ENCODE peak calls at places on chromosome 14, in seven cellular contexts. One of them, this sample, is unnamed.

GRCh38 chr14:23174266-23174665 is 9.2 kb downstream of the SLC7A8 start:
- DNase-seq in tibial artery: no peak
- DNase-seq in mesenchymal stem cell: peak
- DNase-seq in caudate nucleus: peak
- DNase-seq in AG04450: no peak
- DNase-seq in HCT116: no peak
- DNase-seq in H1: no peak
- DNase-seq in this sample: peak

GRCh38 chr14:35215110-35215872 is 76.9 kb upstream of the PSMA6 start:
- DNase-seq in tibial artery: no peak
- DNase-seq in mesenchymal stem cell: peak
- DNase-seq in caudate nucleus: no peak
- DNase-seq in AG04450: peak
- DNase-seq in HCT116: peak
- DNase-seq in H1: no peak
- DNase-seq in this sample: peak

GRCh38 chr14:27427796-27428195 is 830.0 kb upstream of the NOVA1 start:
- DNase-seq in tibial artery: no peak
- DNase-seq in mesenchymal stem cell: peak
- DNase-seq in caudate nucleus: no peak
- DNase-seq in AG04450: no peak
- DNase-seq in HCT116: no peak
- DNase-seq in H1: no peak
- DNase-seq in this sample: no peak

GRCh38 chr14:105075364-105076295 is 10.4 kb upstream of the GPR132 start:
- DNase-seq in tibial artery: no peak
- DNase-seq in mesenchymal stem cell: peak
- DNase-seq in caudate nucleus: no peak
- DNase-seq in AG04450: no peak
- DNase-seq in HCT116: no peak
- DNase-seq in H1: no peak
- DNase-seq in this sample: no peak

GRCh38 chr14:97155814-97156213 is 358.6 kb downstream of the VRK1 start:
- DNase-seq in tibial artery: no peak
- DNase-seq in mesenchymal stem cell: no peak
- DNase-seq in caudate nucleus: no peak
- DNase-seq in AG04450: no peak
- DNase-seq in HCT116: no peak
- DNase-seq in H1: no peak
- DNase-seq in this sample: no peak

GRCh38 chr14:31371651-31372050 is 48.7 kb downstream of the HEATR5A start:
- DNase-seq in tibial artery: no peak
- DNase-seq in mesenchymal stem cell: no peak
- DNase-seq in caudate nucleus: no peak
- DNase-seq in AG04450: no peak
- DNase-seq in HCT116: no peak
- DNase-seq in H1: no peak
- DNase-seq in this sample: no peak

GRCh38 chr14:35386673-35387125 is 17.9 kb downstream of the NFKBIA start:
- DNase-seq in tibial artery: no peak
- DNase-seq in mesenchymal stem cell: no peak
- DNase-seq in caudate nucleus: no peak
- DNase-seq in AG04450: no peak
- DNase-seq in HCT116: no peak
- DNase-seq in H1: no peak
- DNase-seq in this sample: no peak

GRCh38 chr14:66380143-66380542 is 106.0 kb upstream of the CCDC196 start:
- DNase-seq in tibial artery: no peak
- DNase-seq in mesenchymal stem cell: no peak
- DNase-seq in caudate nucleus: peak
- DNase-seq in AG04450: no peak
- DNase-seq in HCT116: no peak
- DNase-seq in H1: no peak
- DNase-seq in this sample: no peak

GRCh38 chr14:94361682-94362081 is 26.7 kb downstream of the SERPINA1 start:
- DNase-seq in tibial artery: no peak
- DNase-seq in mesenchymal stem cell: no peak
- DNase-seq in caudate nucleus: no peak
- DNase-seq in AG04450: no peak
- DNase-seq in HCT116: no peak
- DNase-seq in H1: no peak
- DNase-seq in this sample: no peak

GRCh38 chr14:53539489-53540126 is 386.5 kb upstream of the DDHD1 start:
- DNase-seq in tibial artery: peak
- DNase-seq in mesenchymal stem cell: peak
- DNase-seq in caudate nucleus: peak
- DNase-seq in AG04450: peak
- DNase-seq in HCT116: peak
- DNase-seq in H1: peak
- DNase-seq in this sample: peak

GRCh38 chr14:105335735-105336476 is 21.4 kb downstream of the PACS2 start:
- DNase-seq in tibial artery: no peak
- DNase-seq in mesenchymal stem cell: no peak
- DNase-seq in caudate nucleus: peak
- DNase-seq in AG04450: no peak
- DNase-seq in HCT116: no peak
- DNase-seq in H1: no peak
- DNase-seq in this sample: no peak

GRCh38 chr14:89673499-89674225 is 256.6 kb upstream of the FOXN3 start:
- DNase-seq in tibial artery: no peak
- DNase-seq in mesenchymal stem cell: peak
- DNase-seq in caudate nucleus: no peak
- DNase-seq in AG04450: no peak
- DNase-seq in HCT116: no peak
- DNase-seq in H1: no peak
- DNase-seq in this sample: peak

GRCh38 chr14:31258427-31259039 is 50.9 kb upstream of the HECTD1 start:
- DNase-seq in tibial artery: no peak
- DNase-seq in mesenchymal stem cell: no peak
- DNase-seq in caudate nucleus: no peak
- DNase-seq in AG04450: no peak
- DNase-seq in HCT116: no peak
- DNase-seq in H1: no peak
- DNase-seq in this sample: no peak

GRCh38 chr14:97655169-97655948 is 858.2 kb downstream of the VRK1 start:
- DNase-seq in tibial artery: no peak
- DNase-seq in mesenchymal stem cell: no peak
- DNase-seq in caudate nucleus: no peak
- DNase-seq in AG04450: no peak
- DNase-seq in HCT116: no peak
- DNase-seq in H1: no peak
- DNase-seq in this sample: peak

GRCh38 chr14:104304451-104305351 is 166.3 kb downstream of the KIF26A start:
- DNase-seq in tibial artery: no peak
- DNase-seq in mesenchymal stem cell: no peak
- DNase-seq in caudate nucleus: no peak
- DNase-seq in AG04450: no peak
- DNase-seq in HCT116: no peak
- DNase-seq in H1: no peak
- DNase-seq in this sample: no peak

GRCh38 chr14:102523200-102524025 is 13.8 kb upstream of the ANKRD9 start:
- DNase-seq in tibial artery: no peak
- DNase-seq in mesenchymal stem cell: no peak
- DNase-seq in caudate nucleus: no peak
- DNase-seq in AG04450: no peak
- DNase-seq in HCT116: no peak
- DNase-seq in H1: no peak
- DNase-seq in this sample: no peak
- H3K27ac ChIP-seq in tibial artery: no peak
- H3K27ac ChIP-seq in mesenchymal stem cell: no peak
- H3K27ac ChIP-seq in caudate nucleus: no peak
- H3K27ac ChIP-seq in AG04450: no peak
- H3K27ac ChIP-seq in HCT116: peak
- H3K27ac ChIP-seq in H1: no peak
- H3K27ac ChIP-seq in this sample: no peak

DNA sequence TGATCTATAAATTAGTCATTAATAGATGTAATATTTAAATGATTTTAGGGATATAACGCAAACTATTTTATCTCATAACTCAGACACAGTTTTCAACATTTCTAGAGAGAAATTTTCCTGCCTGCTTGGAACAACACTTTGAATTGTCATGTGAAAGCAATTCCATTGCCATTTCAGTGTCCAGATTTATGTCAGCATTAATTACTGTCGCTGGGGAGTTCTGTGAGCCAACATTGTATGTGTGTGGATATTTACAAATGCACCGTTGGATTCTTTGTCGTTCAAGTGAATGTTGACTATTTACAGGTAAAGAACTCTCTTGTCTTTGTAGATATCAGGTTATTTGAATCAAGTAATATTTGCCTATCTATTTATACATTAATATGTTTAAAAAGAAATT is 465.3 kb upstream of the RGS6 start:
- DNase-seq in tibial artery: no peak
- DNase-seq in mesenchymal stem cell: no peak
- DNase-seq in caudate nucleus: no peak
- DNase-seq in AG04450: no peak
- DNase-seq in HCT116: no peak
- DNase-seq in H1: no peak
- DNase-seq in this sample: no peak
- H3K27ac ChIP-seq in tibial artery: peak
- H3K27ac ChIP-seq in mesenchymal stem cell: no peak
- H3K27ac ChIP-seq in caudate nucleus: peak
- H3K27ac ChIP-seq in AG04450: no peak
- H3K27ac ChIP-seq in HCT116: no peak
- H3K27ac ChIP-seq in H1: no peak
- H3K27ac ChIP-seq in this sample: no peak

GRCh38 chr14:37172024-37172869 is at the start of gene SLC25A21:
- DNase-seq in tibial artery: peak
- DNase-seq in mesenchymal stem cell: peak
- DNase-seq in caudate nucleus: peak
- DNase-seq in AG04450: peak
- DNase-seq in HCT116: peak
- DNase-seq in H1: peak
- DNase-seq in this sample: peak
- H3K27ac ChIP-seq in tibial artery: peak
- H3K27ac ChIP-seq in mesenchymal stem cell: peak
- H3K27ac ChIP-seq in caudate nucleus: peak
- H3K27ac ChIP-seq in AG04450: peak
- H3K27ac ChIP-seq in HCT116: peak
- H3K27ac ChIP-seq in H1: peak
- H3K27ac ChIP-seq in this sample: peak

DNA sequence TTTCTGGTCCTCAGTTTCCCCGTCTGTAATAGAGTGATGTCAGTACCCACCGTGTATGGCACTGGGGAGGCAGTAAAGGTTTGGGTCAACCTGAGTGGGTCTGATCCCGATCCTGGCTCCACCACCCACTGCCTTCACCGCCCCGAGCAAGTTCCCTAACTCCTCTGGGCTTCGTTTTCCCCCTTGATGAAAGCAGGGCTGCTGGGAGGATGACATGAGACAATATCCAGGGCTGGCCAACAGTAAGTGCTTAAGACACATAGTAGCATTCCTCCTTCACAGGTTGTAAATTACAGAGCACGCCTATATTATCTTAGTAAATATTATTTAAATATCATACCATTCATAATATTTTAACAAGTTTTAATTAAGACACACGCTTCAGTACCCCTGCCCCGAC is 590 bp downstream of the PLEK2 start:
- DNase-seq in tibial artery: no peak
- DNase-seq in mesenchymal stem cell: no peak
- DNase-seq in caudate nucleus: no peak
- DNase-seq in AG04450: no peak
- DNase-seq in HCT116: no peak
- DNase-seq in H1: no peak
- DNase-seq in this sample: no peak
- H3K27ac ChIP-seq in tibial artery: no peak
- H3K27ac ChIP-seq in mesenchymal stem cell: no peak
- H3K27ac ChIP-seq in caudate nucleus: no peak
- H3K27ac ChIP-seq in AG04450: no peak
- H3K27ac ChIP-seq in HCT116: peak
- H3K27ac ChIP-seq in H1: no peak
- H3K27ac ChIP-seq in this sample: no peak

GRCh38 chr14:87873741-87874140 is 119.2 kb downstream of the GALC start:
- DNase-seq in tibial artery: no peak
- DNase-seq in mesenchymal stem cell: no peak
- DNase-seq in caudate nucleus: no peak
- DNase-seq in AG04450: no peak
- DNase-seq in HCT116: no peak
- DNase-seq in H1: no peak
- DNase-seq in this sample: no peak

GRCh38 chr14:87868920-87869319 is 124.1 kb downstream of the GALC start:
- DNase-seq in tibial artery: no peak
- DNase-seq in mesenchymal stem cell: no peak
- DNase-seq in caudate nucleus: no peak
- DNase-seq in AG04450: no peak
- DNase-seq in HCT116: no peak
- DNase-seq in H1: no peak
- DNase-seq in this sample: no peak

GRCh38 chr14:87874676-87875075 is 118.3 kb downstream of the GALC start:
- DNase-seq in tibial artery: no peak
- DNase-seq in mesenchymal stem cell: no peak
- DNase-seq in caudate nucleus: no peak
- DNase-seq in AG04450: no peak
- DNase-seq in HCT116: no peak
- DNase-seq in H1: no peak
- DNase-seq in this sample: peak

GRCh38 chr14:87866116-87866515 is 126.9 kb downstream of the GALC start:
- DNase-seq in tibial artery: no peak
- DNase-seq in mesenchymal stem cell: no peak
- DNase-seq in caudate nucleus: no peak
- DNase-seq in AG04450: no peak
- DNase-seq in HCT116: no peak
- DNase-seq in H1: no peak
- DNase-seq in this sample: no peak

GRCh38 chr14:87869619-87870583 is 123.1 kb downstream of the GALC start:
- DNase-seq in tibial artery: no peak
- DNase-seq in mesenchymal stem cell: no peak
- DNase-seq in caudate nucleus: peak
- DNase-seq in AG04450: peak
- DNase-seq in HCT116: no peak
- DNase-seq in H1: no peak
- DNase-seq in this sample: no peak
- H3K27ac ChIP-seq in tibial artery: no peak
- H3K27ac ChIP-seq in mesenchymal stem cell: peak
- H3K27ac ChIP-seq in caudate nucleus: peak
- H3K27ac ChIP-seq in AG04450: peak
- H3K27ac ChIP-seq in HCT116: no peak
- H3K27ac ChIP-seq in H1: no peak
- H3K27ac ChIP-seq in this sample: no peak

DNA sequence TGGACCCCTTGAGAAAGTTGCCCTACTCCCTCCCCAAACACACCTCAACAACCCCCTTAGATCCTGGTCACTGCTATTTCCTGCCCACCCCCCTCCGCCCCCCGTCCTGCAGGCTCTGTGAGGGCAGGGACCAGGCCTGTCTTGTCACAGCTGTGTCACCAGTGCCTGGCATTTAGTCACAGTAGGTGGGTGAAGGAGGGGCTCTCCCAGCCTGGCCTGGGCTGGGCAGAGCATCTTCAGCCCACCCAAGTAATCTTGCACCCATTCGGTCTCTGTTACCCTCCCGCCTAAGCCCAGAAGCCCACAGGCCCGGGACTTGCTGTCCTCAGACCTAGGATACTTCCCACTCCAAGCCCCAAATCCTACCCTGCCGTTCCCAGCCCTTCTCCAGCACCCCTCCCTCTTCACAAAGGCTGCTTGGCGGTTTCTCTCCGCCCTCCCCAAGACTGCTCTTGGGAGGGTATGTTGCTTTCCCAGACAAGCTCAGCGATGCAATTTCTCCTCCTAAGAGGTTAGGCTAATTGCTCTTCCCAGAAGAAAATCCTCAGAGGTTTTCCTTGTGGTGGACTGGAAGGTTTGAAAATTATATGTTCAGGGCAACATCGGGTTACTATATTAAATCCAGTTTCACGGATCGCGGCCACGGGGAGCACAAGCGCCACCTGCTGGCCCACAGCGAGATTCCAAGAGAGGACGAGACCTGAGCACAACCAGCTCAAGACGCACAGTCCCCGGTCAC is 50.8 kb upstream of the ZFP36L1 start:
- DNase-seq in tibial artery: peak
- DNase-seq in mesenchymal stem cell: peak
- DNase-seq in caudate nucleus: peak
- DNase-seq in AG04450: peak
- DNase-seq in HCT116: peak
- DNase-seq in H1: peak
- DNase-seq in this sample: peak
- H3K27ac ChIP-seq in tibial artery: no peak
- H3K27ac ChIP-seq in mesenchymal stem cell: no peak
- H3K27ac ChIP-seq in caudate nucleus: no peak
- H3K27ac ChIP-seq in AG04450: no peak
- H3K27ac ChIP-seq in HCT116: peak
- H3K27ac ChIP-seq in H1: no peak
- H3K27ac ChIP-seq in this sample: no peak

This sample was measured in trophoblast cell.